ENCODE peak calls at places on chromosomes 11 and 22, in nine cellular contexts. One of them, this sample, is unnamed.

GRCh38 chr11:68411501-68411991 is 49.0 kb upstream of the PPP6R3 start:
- DNase-seq in GM20000: no peak
- DNase-seq in mammary epithelial cell: no peak
- DNase-seq in tibial artery: no peak
- DNase-seq in Peyer's patch: peak
- DNase-seq in progenitor cell of endocrine pancreas: no peak
- DNase-seq in HCT116: no peak
- DNase-seq in breast epithelium: no peak
- DNase-seq in dorsolateral prefrontal cortex: no peak
- DNase-seq in this sample: no peak

GRCh38 chr11:128135451-128135850 is 451.9 kb downstream of the ETS1 start:
- DNase-seq in GM20000: no peak
- DNase-seq in mammary epithelial cell: peak
- DNase-seq in tibial artery: no peak
- DNase-seq in Peyer's patch: no peak
- DNase-seq in progenitor cell of endocrine pancreas: no peak
- DNase-seq in HCT116: no peak
- DNase-seq in breast epithelium: peak
- DNase-seq in dorsolateral prefrontal cortex: no peak
- DNase-seq in this sample: no peak

GRCh38 chr11:61587541-61587941 is 6.7 kb upstream of the SYT7 start:
- DNase-seq in GM20000: no peak
- DNase-seq in mammary epithelial cell: no peak
- DNase-seq in tibial artery: no peak
- DNase-seq in Peyer's patch: peak
- DNase-seq in progenitor cell of endocrine pancreas: peak
- DNase-seq in HCT116: no peak
- DNase-seq in breast epithelium: peak
- DNase-seq in dorsolateral prefrontal cortex: no peak
- DNase-seq in this sample: no peak

GRCh38 chr22:41822289-41823057 is 10.4 kb upstream of the SREBF2 start:
- DNase-seq in GM20000: peak
- DNase-seq in mammary epithelial cell: peak
- DNase-seq in tibial artery: no peak
- DNase-seq in Peyer's patch: no peak
- DNase-seq in progenitor cell of endocrine pancreas: no peak
- DNase-seq in HCT116: peak
- DNase-seq in breast epithelium: no peak
- DNase-seq in dorsolateral prefrontal cortex: no peak
- DNase-seq in this sample: peak

GRCh38 chr22:50112151-50113118 is 22.6 kb downstream of the MOV10L1 start:
- DNase-seq in GM20000: no peak
- DNase-seq in mammary epithelial cell: peak
- DNase-seq in tibial artery: no peak
- DNase-seq in Peyer's patch: no peak
- DNase-seq in progenitor cell of endocrine pancreas: no peak
- DNase-seq in HCT116: no peak
- DNase-seq in breast epithelium: no peak
- DNase-seq in dorsolateral prefrontal cortex: no peak
- DNase-seq in this sample: no peak

GRCh38 chr11:128302425-128303186 is 284.8 kb downstream of the ETS1 start:
- DNase-seq in GM20000: peak
- DNase-seq in mammary epithelial cell: peak
- DNase-seq in tibial artery: no peak
- DNase-seq in Peyer's patch: peak
- DNase-seq in progenitor cell of endocrine pancreas: no peak
- DNase-seq in HCT116: no peak
- DNase-seq in breast epithelium: no peak
- DNase-seq in dorsolateral prefrontal cortex: no peak
- DNase-seq in this sample: no peak

GRCh38 chr11:75570559-75571139 is 8.6 kb downstream of the SERPINH1 start:
- DNase-seq in GM20000: no peak
- DNase-seq in mammary epithelial cell: no peak
- DNase-seq in tibial artery: no peak
- DNase-seq in Peyer's patch: no peak
- DNase-seq in progenitor cell of endocrine pancreas: no peak
- DNase-seq in HCT116: no peak
- DNase-seq in breast epithelium: no peak
- DNase-seq in dorsolateral prefrontal cortex: no peak
- DNase-seq in this sample: no peak

GRCh38 chr11:3879967-3880542 is 24.6 kb downstream of the STIM1 start:
- DNase-seq in GM20000: no peak
- DNase-seq in mammary epithelial cell: no peak
- DNase-seq in tibial artery: no peak
- DNase-seq in Peyer's patch: no peak
- DNase-seq in progenitor cell of endocrine pancreas: no peak
- DNase-seq in HCT116: no peak
- DNase-seq in breast epithelium: no peak
- DNase-seq in dorsolateral prefrontal cortex: no peak
- DNase-seq in this sample: peak

GRCh38 chr22:22171357-22172218 is 73.0 kb upstream of the VPREB1 start:
- DNase-seq in GM20000: no peak
- DNase-seq in mammary epithelial cell: peak
- DNase-seq in tibial artery: no peak
- DNase-seq in Peyer's patch: no peak
- DNase-seq in progenitor cell of endocrine pancreas: no peak
- DNase-seq in HCT116: peak
- DNase-seq in breast epithelium: no peak
- DNase-seq in dorsolateral prefrontal cortex: no peak
- DNase-seq in this sample: no peak

GRCh38 chr22:39419911-39420310 is 20.3 kb downstream of the TAB1 start:
- DNase-seq in GM20000: no peak
- DNase-seq in mammary epithelial cell: no peak
- DNase-seq in tibial artery: no peak
- DNase-seq in Peyer's patch: no peak
- DNase-seq in progenitor cell of endocrine pancreas: no peak
- DNase-seq in HCT116: no peak
- DNase-seq in breast epithelium: no peak
- DNase-seq in dorsolateral prefrontal cortex: no peak
- DNase-seq in this sample: no peak

GRCh38 chr11:15662285-15662684 is 547.6 kb downstream of the INSC start:
- DNase-seq in GM20000: no peak
- DNase-seq in mammary epithelial cell: no peak
- DNase-seq in tibial artery: no peak
- DNase-seq in Peyer's patch: no peak
- DNase-seq in progenitor cell of endocrine pancreas: no peak
- DNase-seq in HCT116: no peak
- DNase-seq in breast epithelium: no peak
- DNase-seq in dorsolateral prefrontal cortex: no peak
- DNase-seq in this sample: no peak

GRCh38 chr22:29031236-29031982 is 30.2 kb downstream of the C22orf31 start:
- DNase-seq in GM20000: no peak
- DNase-seq in mammary epithelial cell: peak
- DNase-seq in tibial artery: peak
- DNase-seq in Peyer's patch: peak
- DNase-seq in progenitor cell of endocrine pancreas: no peak
- DNase-seq in HCT116: peak
- DNase-seq in breast epithelium: peak
- DNase-seq in dorsolateral prefrontal cortex: no peak
- DNase-seq in this sample: no peak

GRCh38 chr11:2213890-2214526 is 42.4 kb upstream of the TH start:
- DNase-seq in GM20000: peak
- DNase-seq in mammary epithelial cell: no peak
- DNase-seq in tibial artery: no peak
- DNase-seq in Peyer's patch: no peak
- DNase-seq in progenitor cell of endocrine pancreas: no peak
- DNase-seq in HCT116: no peak
- DNase-seq in breast epithelium: peak
- DNase-seq in dorsolateral prefrontal cortex: peak
- DNase-seq in this sample: no peak

GRCh38 chr22:18109410-18110193 is 1.0 kb upstream of the TUBA8 start:
- DNase-seq in GM20000: no peak
- DNase-seq in mammary epithelial cell: no peak
- DNase-seq in tibial artery: no peak
- DNase-seq in Peyer's patch: no peak
- DNase-seq in progenitor cell of endocrine pancreas: no peak
- DNase-seq in HCT116: no peak
- DNase-seq in breast epithelium: no peak
- DNase-seq in dorsolateral prefrontal cortex: no peak
- DNase-seq in this sample: no peak

GRCh38 chr22:30889996-30890480 is 78.5 kb downstream of the MORC2 start:
- DNase-seq in GM20000: no peak
- DNase-seq in mammary epithelial cell: no peak
- DNase-seq in tibial artery: peak
- DNase-seq in Peyer's patch: peak
- DNase-seq in progenitor cell of endocrine pancreas: no peak
- DNase-seq in HCT116: no peak
- DNase-seq in breast epithelium: no peak
- DNase-seq in dorsolateral prefrontal cortex: no peak
- DNase-seq in this sample: no peak

GRCh38 chr11:86737752-86738151 is 62.6 kb upstream of the PRSS23 start:
- DNase-seq in GM20000: no peak
- DNase-seq in mammary epithelial cell: no peak
- DNase-seq in tibial artery: no peak
- DNase-seq in Peyer's patch: no peak
- DNase-seq in progenitor cell of endocrine pancreas: no peak
- DNase-seq in HCT116: no peak
- DNase-seq in breast epithelium: no peak
- DNase-seq in dorsolateral prefrontal cortex: no peak
- DNase-seq in this sample: no peak

GRCh38 chr22:22015631-22016030 is 33.0 kb upstream of the TOP3B start:
- DNase-seq in GM20000: no peak
- DNase-seq in mammary epithelial cell: no peak
- DNase-seq in tibial artery: no peak
- DNase-seq in Peyer's patch: no peak
- DNase-seq in progenitor cell of endocrine pancreas: no peak
- DNase-seq in HCT116: no peak
- DNase-seq in breast epithelium: no peak
- DNase-seq in dorsolateral prefrontal cortex: no peak
- DNase-seq in this sample: no peak

GRCh38 chr22:27802389-27803079 is 978 bp upstream of the MN1 start:
- DNase-seq in GM20000: no peak
- DNase-seq in mammary epithelial cell: no peak
- DNase-seq in tibial artery: no peak
- DNase-seq in Peyer's patch: no peak
- DNase-seq in progenitor cell of endocrine pancreas: no peak
- DNase-seq in HCT116: no peak
- DNase-seq in breast epithelium: no peak
- DNase-seq in dorsolateral prefrontal cortex: no peak
- DNase-seq in this sample: no peak

GRCh38 chr22:24304067-24304675 is 33.5 kb downstream of the SPECC1L start:
- DNase-seq in GM20000: no peak
- DNase-seq in mammary epithelial cell: no peak
- DNase-seq in tibial artery: no peak
- DNase-seq in Peyer's patch: peak
- DNase-seq in progenitor cell of endocrine pancreas: no peak
- DNase-seq in HCT116: no peak
- DNase-seq in breast epithelium: no peak
- DNase-seq in dorsolateral prefrontal cortex: no peak
- DNase-seq in this sample: no peak

GRCh38 chr11:11491014-11491413 is 130.8 kb downstream of the GALNT18 start:
- DNase-seq in GM20000: no peak
- DNase-seq in mammary epithelial cell: no peak
- DNase-seq in tibial artery: no peak
- DNase-seq in Peyer's patch: no peak
- DNase-seq in progenitor cell of endocrine pancreas: no peak
- DNase-seq in HCT116: no peak
- DNase-seq in breast epithelium: no peak
- DNase-seq in dorsolateral prefrontal cortex: no peak
- DNase-seq in this sample: no peak

GRCh38 chr22:47366026-47366767 is 603.7 kb downstream of the TBC1D22A start:
- DNase-seq in GM20000: no peak
- DNase-seq in mammary epithelial cell: no peak
- DNase-seq in tibial artery: no peak
- DNase-seq in Peyer's patch: peak
- DNase-seq in progenitor cell of endocrine pancreas: no peak
- DNase-seq in HCT116: no peak
- DNase-seq in breast epithelium: no peak
- DNase-seq in dorsolateral prefrontal cortex: no peak
- DNase-seq in this sample: no peak

GRCh38 chr11:61513143-61513740 is 4.7 kb downstream of the LRRC10B start:
- DNase-seq in GM20000: no peak
- DNase-seq in mammary epithelial cell: no peak
- DNase-seq in tibial artery: no peak
- DNase-seq in Peyer's patch: no peak
- DNase-seq in progenitor cell of endocrine pancreas: no peak
- DNase-seq in HCT116: no peak
- DNase-seq in breast epithelium: peak
- DNase-seq in dorsolateral prefrontal cortex: no peak
- DNase-seq in this sample: no peak

GRCh38 chr11:88170680-88171079 is 4.6 kb downstream of the RAB38 start:
- DNase-seq in GM20000: no peak
- DNase-seq in mammary epithelial cell: no peak
- DNase-seq in tibial artery: no peak
- DNase-seq in Peyer's patch: no peak
- DNase-seq in progenitor cell of endocrine pancreas: no peak
- DNase-seq in HCT116: no peak
- DNase-seq in breast epithelium: no peak
- DNase-seq in dorsolateral prefrontal cortex: no peak
- DNase-seq in this sample: no peak

GRCh38 chr11:77115181-77115611 is 12.6 kb downstream of the OMP start:
- DNase-seq in GM20000: no peak
- DNase-seq in mammary epithelial cell: no peak
- DNase-seq in tibial artery: no peak
- DNase-seq in Peyer's patch: no peak
- DNase-seq in progenitor cell of endocrine pancreas: no peak
- DNase-seq in HCT116: no peak
- DNase-seq in breast epithelium: no peak
- DNase-seq in dorsolateral prefrontal cortex: no peak
- DNase-seq in this sample: no peak
- TF ChIP-seq CTCF in GM20000: no peak
- TF ChIP-seq CTCF in mammary epithelial cell: peak
- TF ChIP-seq CTCF in tibial artery: no peak
- TF ChIP-seq CTCF in Peyer's patch: no peak
- TF ChIP-seq CTCF in progenitor cell of endocrine pancreas: peak
- TF ChIP-seq CTCF in HCT116: peak
- TF ChIP-seq CTCF in breast epithelium: no peak
- TF ChIP-seq CTCF in dorsolateral prefrontal cortex: no peak
- TF ChIP-seq CTCF in this sample: no peak

GRCh38 chr11:78429667-78430066 is 12.0 kb upstream of the GAB2 start:
- DNase-seq in GM20000: no peak
- DNase-seq in mammary epithelial cell: no peak
- DNase-seq in tibial artery: no peak
- DNase-seq in Peyer's patch: no peak
- DNase-seq in progenitor cell of endocrine pancreas: no peak
- DNase-seq in HCT116: no peak
- DNase-seq in breast epithelium: no peak
- DNase-seq in dorsolateral prefrontal cortex: no peak
- DNase-seq in this sample: no peak
- TF ChIP-seq CTCF in GM20000: no peak
- TF ChIP-seq CTCF in mammary epithelial cell: no peak
- TF ChIP-seq CTCF in tibial artery: no peak
- TF ChIP-seq CTCF in Peyer's patch: no peak
- TF ChIP-seq CTCF in progenitor cell of endocrine pancreas: no peak
- TF ChIP-seq CTCF in HCT116: no peak
- TF ChIP-seq CTCF in breast epithelium: no peak
- TF ChIP-seq CTCF in dorsolateral prefrontal cortex: no peak
- TF ChIP-seq CTCF in this sample: no peak

GRCh38 chr11:66045177-66045639 is 3.8 kb downstream of the GAL3ST3 start:
- DNase-seq in GM20000: peak
- DNase-seq in mammary epithelial cell: peak
- DNase-seq in tibial artery: peak
- DNase-seq in Peyer's patch: peak
- DNase-seq in progenitor cell of endocrine pancreas: peak
- DNase-seq in HCT116: peak
- DNase-seq in breast epithelium: peak
- DNase-seq in dorsolateral prefrontal cortex: peak
- DNase-seq in this sample: peak
- TF ChIP-seq CTCF in GM20000: peak
- TF ChIP-seq CTCF in mammary epithelial cell: peak
- TF ChIP-seq CTCF in tibial artery: peak
- TF ChIP-seq CTCF in Peyer's patch: peak
- TF ChIP-seq CTCF in progenitor cell of endocrine pancreas: peak
- TF ChIP-seq CTCF in HCT116: peak
- TF ChIP-seq CTCF in breast epithelium: peak
- TF ChIP-seq CTCF in dorsolateral prefrontal cortex: peak
- TF ChIP-seq CTCF in this sample: peak

GRCh38 chr11:39374963-39375698 is 2084.3 kb downstream of the LRRC4C start:
- DNase-seq in GM20000: peak
- DNase-seq in mammary epithelial cell: peak
- DNase-seq in tibial artery: no peak
- DNase-seq in Peyer's patch: no peak
- DNase-seq in progenitor cell of endocrine pancreas: no peak
- DNase-seq in HCT116: peak
- DNase-seq in breast epithelium: no peak
- DNase-seq in dorsolateral prefrontal cortex: no peak
- DNase-seq in this sample: peak
- TF ChIP-seq CTCF in GM20000: peak
- TF ChIP-seq CTCF in mammary epithelial cell: peak
- TF ChIP-seq CTCF in tibial artery: peak
- TF ChIP-seq CTCF in Peyer's patch: no peak
- TF ChIP-seq CTCF in progenitor cell of endocrine pancreas: peak
- TF ChIP-seq CTCF in HCT116: peak
- TF ChIP-seq CTCF in breast epithelium: peak
- TF ChIP-seq CTCF in dorsolateral prefrontal cortex: peak
- TF ChIP-seq CTCF in this sample: peak